ENCODE peak calls at places on chromosomes 7 and 10, in eight cellular contexts. L is NCI-H226, Y is T47D, G is ureter, T is HT-29, Z is mucosa of gallbladder, V is brain microvascular endothelial cell, Q is body of pancreas. B is an unnamed sample.

GRCh38 chr10:91034494-91035157 is 113.7 kb upstream of the ANKRD1 start:
- DNase-seq in Z (peak; percentile 62), Y (no peak), G (peak; percentile 59), L (no peak), Q (peak; percentile 24), T (no peak), V (no peak), B (peak; percentile 42)

GRCh38 chr10:44972874-44973306 is 5.7 kb downstream of the DEPP1 start:
- DNase-seq in Q (no peak), Y (no peak), V (no peak), G (no peak), L (no peak), T (no peak), Z (no peak), B (no peak)

GRCh38 chr10:124646483-124647352 is 97.5 kb downstream of the FAM53B start:
- DNase-seq in T (peak; percentile 62), Z (peak; percentile 80), V (peak; percentile 82), L (peak; percentile 86), Y (no peak), G (peak; percentile 79), Q (peak; percentile 46), B (no peak)

GRCh38 chr7:13016633-13017324 is 329.3 kb downstream of the ARL4A start:
- DNase-seq in Z (no peak), L (no peak), V (no peak), Q (no peak), Y (no peak), G (no peak), T (no peak), B (no peak)

GRCh38 chr7:105800442-105800841 is 76.0 kb downstream of the ATXN7L1 start:
- DNase-seq in L (no peak), G (no peak), Z (no peak), T (no peak), Q (no peak), Y (no peak), V (peak; percentile 42), B (no peak)

GRCh38 chr10:132835848-132836233 is 49.9 kb upstream of the NKX6-2 start:
- DNase-seq in Q (no peak), Z (no peak), G (no peak), L (no peak), Y (no peak), V (no peak), T (no peak), B (no peak)

GRCh38 chr10:103481974-103482531 is 3.0 kb upstream of the CALHM3 start:
- DNase-seq in Y (peak; percentile 67), L (peak; percentile 46), Q (no peak), G (no peak), V (peak; percentile 57), T (peak; percentile 72), Z (peak; percentile 38), B (peak; percentile 36)

GRCh38 chr7:88090233-88090632 is 129.6 kb downstream of the SRI start:
- DNase-seq in Y (no peak), Z (no peak), T (no peak), Q (no peak), V (no peak), L (no peak), G (no peak), B (no peak)

GRCh38 chr10:76034236-76035009 is 603.0 kb downstream of the LRMDA start:
- DNase-seq in Z (no peak), G (no peak), T (no peak), Q (no peak), L (no peak), Y (no peak), V (no peak), B (no peak)

GRCh38 chr10:50469778-50470193 is 154.0 kb downstream of the SGMS1 start:
- DNase-seq in T (peak; percentile 4), V (no peak), Y (peak; percentile 51), Q (no peak), L (no peak), G (no peak), Z (no peak), B (no peak)

GRCh38 chr7:96174812-96175211 is 147.1 kb downstream of the SLC25A13 start:
- DNase-seq in V (no peak), Z (no peak), Q (no peak), T (no peak), Y (peak; percentile 22), L (no peak), G (no peak), B (no peak)

B was measured in prostate gland.